ENCODE peak calls at places on chromosomes 13 and 19, in seven cellular contexts. One of them, this sample, is unnamed.
A peak's percentile ranks its signal among the peaks of the same experiment; 100 is the strongest.

GRCh38 chr19:53904909-53905308 is 4.2 kb upstream of the CACNG7 start:
- DNase-seq in naive thymus-derived CD4-positive, alpha-beta T cell: no peak
- DNase-seq in mammary epithelial cell: peak; percentile 24
- DNase-seq in epithelial cell of esophagus: peak; percentile 28
- DNase-seq in uterus: no peak
- DNase-seq in retinal pigment epithelial cell: no peak
- DNase-seq in heart right ventricle: no peak
- DNase-seq in this sample: no peak

GRCh38 chr13:30702006-30702405 is 33.3 kb upstream of the ALOX5AP start:
- DNase-seq in heart right ventricle: no peak
- DNase-seq in retinal pigment epithelial cell: no peak
- DNase-seq in epithelial cell of esophagus: no peak
- DNase-seq in naive thymus-derived CD4-positive, alpha-beta T cell: no peak
- DNase-seq in uterus: no peak
- DNase-seq in mammary epithelial cell: no peak
- DNase-seq in this sample: no peak

GRCh38 chr19:44875666-44876418 is 15.2 kb upstream of the TOMM40 start:
- DNase-seq in mammary epithelial cell: no peak
- DNase-seq in epithelial cell of esophagus: peak; percentile 81
- DNase-seq in naive thymus-derived CD4-positive, alpha-beta T cell: no peak
- DNase-seq in heart right ventricle: no peak
- DNase-seq in uterus: no peak
- DNase-seq in retinal pigment epithelial cell: no peak
- DNase-seq in this sample: peak; percentile 9

GRCh38 chr19:50427997-50428425 is 4.7 kb upstream of the MYBPC2 start:
- DNase-seq in naive thymus-derived CD4-positive, alpha-beta T cell: peak; percentile 61
- DNase-seq in retinal pigment epithelial cell: peak; percentile 73
- DNase-seq in epithelial cell of esophagus: peak; percentile 69
- DNase-seq in heart right ventricle: peak; percentile 80
- DNase-seq in uterus: peak; percentile 67
- DNase-seq in mammary epithelial cell: no peak
- DNase-seq in this sample: peak; percentile 69

GRCh38 chr13:33953781-33954180 is 135.8 kb downstream of the RFC3 start:
- DNase-seq in mammary epithelial cell: no peak
- DNase-seq in naive thymus-derived CD4-positive, alpha-beta T cell: no peak
- DNase-seq in retinal pigment epithelial cell: no peak
- DNase-seq in uterus: no peak
- DNase-seq in epithelial cell of esophagus: no peak
- DNase-seq in heart right ventricle: no peak
- DNase-seq in this sample: peak; percentile 64

GRCh38 chr19:13689050-13689449 is 75.3 kb upstream of the MRI1 start:
- DNase-seq in uterus: no peak
- DNase-seq in epithelial cell of esophagus: no peak
- DNase-seq in naive thymus-derived CD4-positive, alpha-beta T cell: no peak
- DNase-seq in retinal pigment epithelial cell: no peak
- DNase-seq in mammary epithelial cell: no peak
- DNase-seq in heart right ventricle: no peak
- DNase-seq in this sample: peak; percentile 16

GRCh38 chr19:16369306-16369663 is 44.7 kb downstream of the KLF2 start:
- DNase-seq in uterus: no peak
- DNase-seq in heart right ventricle: no peak
- DNase-seq in retinal pigment epithelial cell: no peak
- DNase-seq in epithelial cell of esophagus: no peak
- DNase-seq in naive thymus-derived CD4-positive, alpha-beta T cell: no peak
- DNase-seq in mammary epithelial cell: no peak
- DNase-seq in this sample: no peak

GRCh38 chr19:32373614-32374295 is 28.3 kb downstream of the ZNF507 start:
- DNase-seq in uterus: no peak
- DNase-seq in epithelial cell of esophagus: peak; percentile 99
- DNase-seq in heart right ventricle: peak; percentile 42
- DNase-seq in mammary epithelial cell: peak; percentile 96
- DNase-seq in naive thymus-derived CD4-positive, alpha-beta T cell: no peak
- DNase-seq in retinal pigment epithelial cell: peak; percentile 92
- DNase-seq in this sample: peak; percentile 96

GRCh38 chr13:36217456-36217855 is 3.1 kb upstream of the SOHLH2 start:
- DNase-seq in heart right ventricle: no peak
- DNase-seq in naive thymus-derived CD4-positive, alpha-beta T cell: no peak
- DNase-seq in mammary epithelial cell: peak; percentile 76
- DNase-seq in epithelial cell of esophagus: no peak
- DNase-seq in retinal pigment epithelial cell: no peak
- DNase-seq in uterus: no peak
- DNase-seq in this sample: no peak

GRCh38 chr19:13831560-13832056 is 36.4 kb downstream of the ZSWIM4 start:
- DNase-seq in naive thymus-derived CD4-positive, alpha-beta T cell: no peak
- DNase-seq in uterus: peak; percentile 15
- DNase-seq in epithelial cell of esophagus: peak; percentile 53
- DNase-seq in retinal pigment epithelial cell: no peak
- DNase-seq in mammary epithelial cell: peak; percentile 54
- DNase-seq in heart right ventricle: no peak
- DNase-seq in this sample: no peak

GRCh38 chr13:21742041-21742440 is 71.2 kb downstream of the FGF9 start:
- DNase-seq in mammary epithelial cell: no peak
- DNase-seq in naive thymus-derived CD4-positive, alpha-beta T cell: no peak
- DNase-seq in heart right ventricle: no peak
- DNase-seq in uterus: no peak
- DNase-seq in retinal pigment epithelial cell: no peak
- DNase-seq in epithelial cell of esophagus: no peak
- DNase-seq in this sample: no peak

GRCh38 chr19:27890206-27890605 is 1322.7 kb downstream of the UQCRFS1 start:
- DNase-seq in naive thymus-derived CD4-positive, alpha-beta T cell: no peak
- DNase-seq in uterus: no peak
- DNase-seq in epithelial cell of esophagus: no peak
- DNase-seq in mammary epithelial cell: no peak
- DNase-seq in retinal pigment epithelial cell: no peak
- DNase-seq in heart right ventricle: no peak
- DNase-seq in this sample: no peak

GRCh38 chr19:38496603-38497487 is 63.4 kb downstream of the RYR1 start:
- DNase-seq in naive thymus-derived CD4-positive, alpha-beta T cell: no peak
- DNase-seq in retinal pigment epithelial cell: no peak
- DNase-seq in uterus: peak; percentile 20
- DNase-seq in mammary epithelial cell: no peak
- DNase-seq in heart right ventricle: peak; percentile 24
- DNase-seq in epithelial cell of esophagus: no peak
- DNase-seq in this sample: no peak

GRCh38 chr19:3367572-3368440 is 1.4 kb downstream of the NFIC start:
- DNase-seq in retinal pigment epithelial cell: no peak
- DNase-seq in naive thymus-derived CD4-positive, alpha-beta T cell: no peak
- DNase-seq in epithelial cell of esophagus: peak; percentile 27
- DNase-seq in mammary epithelial cell: peak; percentile 24
- DNase-seq in uterus: peak; percentile 43
- DNase-seq in heart right ventricle: no peak
- DNase-seq in this sample: no peak

GRCh38 chr19:3368441-3368795 is 2.0 kb downstream of the NFIC start:
- DNase-seq in epithelial cell of esophagus: no peak
- DNase-seq in retinal pigment epithelial cell: no peak
- DNase-seq in uterus: peak; percentile 23
- DNase-seq in naive thymus-derived CD4-positive, alpha-beta T cell: no peak
- DNase-seq in mammary epithelial cell: no peak
- DNase-seq in heart right ventricle: no peak
- DNase-seq in this sample: no peak

GRCh38 chr19:3369337-3370213 is 3.2 kb downstream of the NFIC start:
- DNase-seq in heart right ventricle: no peak
- DNase-seq in retinal pigment epithelial cell: no peak
- DNase-seq in naive thymus-derived CD4-positive, alpha-beta T cell: no peak
- DNase-seq in uterus: peak; percentile 80
- DNase-seq in mammary epithelial cell: peak; percentile 56
- DNase-seq in epithelial cell of esophagus: peak; percentile 58
- DNase-seq in this sample: peak; percentile 73

GRCh38 chr19:3370214-3370720 is 3.9 kb downstream of the NFIC start:
- DNase-seq in naive thymus-derived CD4-positive, alpha-beta T cell: no peak
- DNase-seq in epithelial cell of esophagus: no peak
- DNase-seq in retinal pigment epithelial cell: no peak
- DNase-seq in mammary epithelial cell: no peak
- DNase-seq in heart right ventricle: no peak
- DNase-seq in uterus: peak; percentile 76
- DNase-seq in this sample: no peak

GRCh38 chr19:3368848-3369336 is 2.5 kb downstream of the NFIC start:
- DNase-seq in naive thymus-derived CD4-positive, alpha-beta T cell: no peak
- DNase-seq in epithelial cell of esophagus: peak; percentile 49
- DNase-seq in mammary epithelial cell: peak; percentile 61
- DNase-seq in heart right ventricle: no peak
- DNase-seq in uterus: no peak
- DNase-seq in retinal pigment epithelial cell: no peak
- DNase-seq in this sample: peak; percentile 61
- H3K4me3 ChIP-seq in naive thymus-derived CD4-positive, alpha-beta T cell: no peak overlapping the region
- H3K4me3 ChIP-seq in epithelial cell of esophagus: peak overlapping the region; percentile 77
- H3K4me3 ChIP-seq in mammary epithelial cell: peak overlapping the region; percentile 84
- H3K4me3 ChIP-seq in heart right ventricle: peak overlapping the region; percentile 82
- H3K4me3 ChIP-seq in uterus: peak overlapping the region; percentile 61
- H3K4me3 ChIP-seq in retinal pigment epithelial cell: peak overlapping the region; percentile 75
- H3K4me3 ChIP-seq in this sample: peak overlapping the region; percentile 86

GRCh38 chr19:30008169-30008568 is 66.1 kb downstream of the URI1 start:
- DNase-seq in heart right ventricle: no peak
- DNase-seq in naive thymus-derived CD4-positive, alpha-beta T cell: no peak
- DNase-seq in mammary epithelial cell: no peak
- DNase-seq in uterus: no peak
- DNase-seq in retinal pigment epithelial cell: no peak
- DNase-seq in epithelial cell of esophagus: no peak
- DNase-seq in this sample: no peak

GRCh38 chr19:30004403-30004802 is 62.4 kb downstream of the URI1 start:
- DNase-seq in retinal pigment epithelial cell: no peak
- DNase-seq in epithelial cell of esophagus: no peak
- DNase-seq in heart right ventricle: no peak
- DNase-seq in naive thymus-derived CD4-positive, alpha-beta T cell: no peak
- DNase-seq in mammary epithelial cell: no peak
- DNase-seq in uterus: no peak
- DNase-seq in this sample: no peak

GRCh38 chr19:30003862-30004261 is 61.8 kb downstream of the URI1 start:
- DNase-seq in naive thymus-derived CD4-positive, alpha-beta T cell: no peak
- DNase-seq in epithelial cell of esophagus: no peak
- DNase-seq in retinal pigment epithelial cell: peak; percentile 18
- DNase-seq in uterus: no peak
- DNase-seq in heart right ventricle: no peak
- DNase-seq in mammary epithelial cell: no peak
- DNase-seq in this sample: no peak

GRCh38 chr19:30009013-30009412 is 67.0 kb downstream of the URI1 start:
- DNase-seq in heart right ventricle: no peak
- DNase-seq in naive thymus-derived CD4-positive, alpha-beta T cell: no peak
- DNase-seq in epithelial cell of esophagus: no peak
- DNase-seq in uterus: no peak
- DNase-seq in mammary epithelial cell: no peak
- DNase-seq in retinal pigment epithelial cell: no peak
- DNase-seq in this sample: no peak

DNA sequence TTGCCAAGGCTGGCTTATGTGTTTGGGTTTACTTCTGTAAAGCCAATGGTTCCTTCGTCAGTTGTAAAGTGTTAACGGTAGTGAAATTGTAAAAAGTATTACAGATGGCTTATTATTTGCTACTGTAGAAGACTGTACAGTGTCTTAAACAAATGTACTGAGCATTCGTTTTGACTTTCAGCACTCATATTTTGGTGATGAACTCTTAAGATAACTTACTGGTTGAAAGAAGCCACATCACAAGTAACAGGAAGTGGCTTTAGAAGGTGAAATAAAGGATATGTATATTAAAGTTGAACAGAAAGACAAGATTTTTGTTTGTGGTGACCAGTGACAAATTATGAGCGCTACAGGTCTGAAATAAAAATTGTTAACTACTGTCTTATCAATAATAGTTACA is 64.2 kb downstream of the URI1 start:
- DNase-seq in uterus: no peak
- DNase-seq in retinal pigment epithelial cell: no peak
- DNase-seq in heart right ventricle: no peak
- DNase-seq in naive thymus-derived CD4-positive, alpha-beta T cell: no peak
- DNase-seq in mammary epithelial cell: no peak
- DNase-seq in epithelial cell of esophagus: no peak
- DNase-seq in this sample: no peak
- H3K4me3 ChIP-seq in uterus: no peak overlapping the region
- H3K4me3 ChIP-seq in retinal pigment epithelial cell: no peak overlapping the region
- H3K4me3 ChIP-seq in heart right ventricle: no peak overlapping the region
- H3K4me3 ChIP-seq in naive thymus-derived CD4-positive, alpha-beta T cell: no peak overlapping the region
- H3K4me3 ChIP-seq in mammary epithelial cell: no peak overlapping the region
- H3K4me3 ChIP-seq in epithelial cell of esophagus: no peak overlapping the region
- H3K4me3 ChIP-seq in this sample: no peak overlapping the region

GRCh38 chr19:801030-801860 is 4.0 kb downstream of the PTBP1 start:
- DNase-seq in heart right ventricle: peak; percentile 84
- DNase-seq in uterus: peak; percentile 59
- DNase-seq in mammary epithelial cell: peak; percentile 56
- DNase-seq in retinal pigment epithelial cell: peak; percentile 54
- DNase-seq in epithelial cell of esophagus: no peak
- DNase-seq in naive thymus-derived CD4-positive, alpha-beta T cell: no peak
- DNase-seq in this sample: peak; percentile 44

GRCh38 chr19:799076-799881 is 2.0 kb downstream of the PTBP1 start:
- DNase-seq in retinal pigment epithelial cell: no peak
- DNase-seq in uterus: no peak
- DNase-seq in mammary epithelial cell: peak; percentile 46
- DNase-seq in epithelial cell of esophagus: peak; percentile 47
- DNase-seq in heart right ventricle: no peak
- DNase-seq in naive thymus-derived CD4-positive, alpha-beta T cell: no peak
- DNase-seq in this sample: peak; percentile 53

GRCh38 chr19:801861-802496 is 4.7 kb downstream of the PTBP1 start:
- DNase-seq in mammary epithelial cell: peak; percentile 17
- DNase-seq in retinal pigment epithelial cell: no peak
- DNase-seq in epithelial cell of esophagus: peak; percentile 41
- DNase-seq in heart right ventricle: peak; percentile 65
- DNase-seq in uterus: peak; percentile 52
- DNase-seq in naive thymus-derived CD4-positive, alpha-beta T cell: no peak
- DNase-seq in this sample: peak; percentile 33

GRCh38 chr19:798415-799075 is 1.3 kb downstream of the PTBP1 start:
- DNase-seq in heart right ventricle: no peak
- DNase-seq in retinal pigment epithelial cell: no peak
- DNase-seq in epithelial cell of esophagus: no peak
- DNase-seq in naive thymus-derived CD4-positive, alpha-beta T cell: no peak
- DNase-seq in mammary epithelial cell: no peak
- DNase-seq in uterus: no peak
- DNase-seq in this sample: no peak

DNA sequence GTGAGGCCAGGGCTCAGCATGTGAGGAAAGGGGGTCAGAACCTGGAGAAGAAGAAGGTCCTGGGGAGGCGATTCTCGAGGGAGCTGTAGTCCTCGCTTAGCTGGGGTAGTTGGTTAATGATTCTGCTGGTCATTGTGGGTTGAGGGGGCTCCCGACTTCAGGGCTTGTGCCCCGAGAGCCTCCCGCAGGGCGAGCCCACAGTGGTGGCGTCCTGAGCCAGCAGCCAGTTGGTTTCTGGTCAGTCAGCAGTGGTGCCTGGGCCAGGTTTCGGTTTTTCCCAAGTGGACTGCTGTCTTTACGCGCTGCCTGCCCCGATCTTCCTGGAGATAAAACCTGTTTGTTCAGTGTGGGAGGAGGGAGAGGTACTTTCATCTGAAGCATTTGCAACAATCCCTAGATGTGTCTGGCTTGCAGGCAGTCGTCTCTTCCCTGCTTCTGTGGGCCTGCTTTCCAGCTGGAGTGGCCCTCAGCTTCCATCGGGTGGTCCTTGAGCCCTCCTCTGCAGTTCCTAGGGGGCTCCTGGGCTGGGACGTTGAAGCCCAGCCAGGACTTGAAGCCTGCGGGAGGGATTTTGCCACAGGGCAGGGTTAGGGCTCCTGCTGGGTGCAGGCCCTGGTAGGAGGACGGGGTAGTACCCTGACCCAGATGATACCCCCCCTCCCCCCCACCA is 3.2 kb downstream of the PTBP1 start:
- DNase-seq in mammary epithelial cell: peak; percentile 80
- DNase-seq in epithelial cell of esophagus: peak; percentile 85
- DNase-seq in naive thymus-derived CD4-positive, alpha-beta T cell: no peak
- DNase-seq in uterus: no peak
- DNase-seq in retinal pigment epithelial cell: no peak
- DNase-seq in heart right ventricle: no peak
- DNase-seq in this sample: no peak
- H3K4me3 ChIP-seq in mammary epithelial cell: peak overlapping the region; percentile 36
- H3K4me3 ChIP-seq in epithelial cell of esophagus: peak overlapping the region; percentile 54
- H3K4me3 ChIP-seq in naive thymus-derived CD4-positive, alpha-beta T cell: no peak overlapping the region
- H3K4me3 ChIP-seq in uterus: no peak overlapping the region
- H3K4me3 ChIP-seq in retinal pigment epithelial cell: peak overlapping the region; percentile 36
- H3K4me3 ChIP-seq in heart right ventricle: peak overlapping the region; percentile 77
- H3K4me3 ChIP-seq in this sample: peak overlapping the region; percentile 41

GRCh38 chr19:2478324-2478755 is 2.4 kb downstream of the GADD45B start:
- DNase-seq in retinal pigment epithelial cell: no peak
- DNase-seq in heart right ventricle: peak; percentile 39
- DNase-seq in epithelial cell of esophagus: peak; percentile 91
- DNase-seq in mammary epithelial cell: peak; percentile 75
- DNase-seq in naive thymus-derived CD4-positive, alpha-beta T cell: peak; percentile 76
- DNase-seq in uterus: peak; percentile 66
- DNase-seq in this sample: peak; percentile 79
- H3K4me3 ChIP-seq in retinal pigment epithelial cell: peak overlapping the region; percentile 100
- H3K4me3 ChIP-seq in heart right ventricle: peak overlapping the region; percentile 85
- H3K4me3 ChIP-seq in epithelial cell of esophagus: peak overlapping the region; percentile 93
- H3K4me3 ChIP-seq in mammary epithelial cell: peak overlapping the region; percentile 94
- H3K4me3 ChIP-seq in naive thymus-derived CD4-positive, alpha-beta T cell: peak overlapping the region; percentile 91
- H3K4me3 ChIP-seq in uterus: peak overlapping the region; percentile 64
- H3K4me3 ChIP-seq in this sample: peak overlapping the region; percentile 100

This sample was measured in AG10803.